ENCODE peak calls at places on chromosome 13, in seven cellular contexts. One of them, this sample, is unnamed.

GRCh38 chr13:32225494-32225931 is 89.7 kb downstream of the ZAR1L start:
- DNase-seq in thoracic aorta: no peak
- DNase-seq in SK-N-SH: no peak
- DNase-seq in heart left ventricle: no peak
- DNase-seq in HL-60: no peak
- DNase-seq in breast epithelium: no peak
- DNase-seq in transverse colon: no peak
- DNase-seq in this sample: no peak

GRCh38 chr13:111947026-111947810 is 119.7 kb upstream of the SOX1 start:
- DNase-seq in breast epithelium: no peak
- DNase-seq in SK-N-SH: no peak
- DNase-seq in HL-60: no peak
- DNase-seq in transverse colon: no peak
- DNase-seq in heart left ventricle: no peak
- DNase-seq in thoracic aorta: no peak
- DNase-seq in this sample: no peak

GRCh38 chr13:23069571-23069970 is 111.2 kb upstream of the SGCG start:
- DNase-seq in HL-60: no peak
- DNase-seq in heart left ventricle: no peak
- DNase-seq in thoracic aorta: no peak
- DNase-seq in transverse colon: no peak
- DNase-seq in SK-N-SH: no peak
- DNase-seq in breast epithelium: no peak
- DNase-seq in this sample: no peak

GRCh38 chr13:50318887-50319286 is 303.6 kb downstream of the KCNRG start:
- DNase-seq in transverse colon: no peak
- DNase-seq in SK-N-SH: no peak
- DNase-seq in breast epithelium: no peak
- DNase-seq in HL-60: no peak
- DNase-seq in heart left ventricle: no peak
- DNase-seq in thoracic aorta: no peak
- DNase-seq in this sample: no peak

GRCh38 chr13:42769650-42770049 is 11.7 kb upstream of the FAM216B start:
- DNase-seq in thoracic aorta: no peak
- DNase-seq in heart left ventricle: no peak
- DNase-seq in breast epithelium: no peak
- DNase-seq in HL-60: no peak
- DNase-seq in SK-N-SH: no peak
- DNase-seq in transverse colon: no peak
- DNase-seq in this sample: peak

GRCh38 chr13:29844441-29844840 is 6.0 kb downstream of the UBL3 start:
- DNase-seq in transverse colon: no peak
- DNase-seq in heart left ventricle: no peak
- DNase-seq in thoracic aorta: no peak
- DNase-seq in HL-60: no peak
- DNase-seq in SK-N-SH: no peak
- DNase-seq in breast epithelium: no peak
- DNase-seq in this sample: no peak

GRCh38 chr13:38340624-38341023 is 9.0 kb upstream of the UFM1 start:
- DNase-seq in HL-60: no peak
- DNase-seq in heart left ventricle: no peak
- DNase-seq in thoracic aorta: no peak
- DNase-seq in breast epithelium: no peak
- DNase-seq in SK-N-SH: no peak
- DNase-seq in transverse colon: no peak
- DNase-seq in this sample: no peak

GRCh38 chr13:43374621-43375020 is 351.2 kb downstream of the DNAJC15 start:
- DNase-seq in heart left ventricle: no peak
- DNase-seq in HL-60: no peak
- DNase-seq in SK-N-SH: no peak
- DNase-seq in transverse colon: no peak
- DNase-seq in breast epithelium: no peak
- DNase-seq in thoracic aorta: no peak
- DNase-seq in this sample: no peak

GRCh38 chr13:76035711-76036110 is 399.6 kb downstream of the LMO7 start:
- DNase-seq in SK-N-SH: no peak
- DNase-seq in breast epithelium: no peak
- DNase-seq in transverse colon: no peak
- DNase-seq in heart left ventricle: no peak
- DNase-seq in HL-60: no peak
- DNase-seq in thoracic aorta: no peak
- DNase-seq in this sample: no peak

GRCh38 chr13:112990783-112991182 is 21.8 kb downstream of the MCF2L start:
- DNase-seq in SK-N-SH: peak
- DNase-seq in breast epithelium: peak
- DNase-seq in thoracic aorta: no peak
- DNase-seq in HL-60: no peak
- DNase-seq in heart left ventricle: no peak
- DNase-seq in transverse colon: peak
- DNase-seq in this sample: peak

GRCh38 chr13:98033277-98034247 is 80.1 kb downstream of the IPO5 start:
- DNase-seq in transverse colon: no peak
- DNase-seq in breast epithelium: no peak
- DNase-seq in heart left ventricle: no peak
- DNase-seq in thoracic aorta: no peak
- DNase-seq in SK-N-SH: peak
- DNase-seq in HL-60: no peak
- DNase-seq in this sample: peak

GRCh38 chr13:36918246-36919060 is 1.6 kb downstream of the SMAD9 start:
- DNase-seq in thoracic aorta: no peak
- DNase-seq in transverse colon: no peak
- DNase-seq in breast epithelium: no peak
- DNase-seq in heart left ventricle: no peak
- DNase-seq in SK-N-SH: peak
- DNase-seq in HL-60: no peak
- DNase-seq in this sample: no peak

GRCh38 chr13:96822900-96823299 is 171.4 kb downstream of the OXGR1 start:
- DNase-seq in thoracic aorta: no peak
- DNase-seq in heart left ventricle: no peak
- DNase-seq in SK-N-SH: peak
- DNase-seq in breast epithelium: no peak
- DNase-seq in HL-60: no peak
- DNase-seq in transverse colon: peak
- DNase-seq in this sample: peak

GRCh38 chr13:87676254-87677042 is 5.3 kb downstream of the SLITRK5 start:
- DNase-seq in HL-60: no peak
- DNase-seq in breast epithelium: no peak
- DNase-seq in SK-N-SH: peak
- DNase-seq in transverse colon: no peak
- DNase-seq in thoracic aorta: no peak
- DNase-seq in heart left ventricle: no peak
- DNase-seq in this sample: no peak

GRCh38 chr13:57996717-57997116 is 365.2 kb downstream of the PCDH17 start:
- DNase-seq in SK-N-SH: no peak
- DNase-seq in transverse colon: no peak
- DNase-seq in thoracic aorta: no peak
- DNase-seq in HL-60: no peak
- DNase-seq in heart left ventricle: no peak
- DNase-seq in breast epithelium: no peak
- DNase-seq in this sample: no peak

GRCh38 chr13:37486171-37486661 is 112.4 kb downstream of the POSTN start:
- DNase-seq in heart left ventricle: no peak
- DNase-seq in breast epithelium: no peak
- DNase-seq in thoracic aorta: no peak
- DNase-seq in SK-N-SH: no peak
- DNase-seq in HL-60: no peak
- DNase-seq in transverse colon: no peak
- DNase-seq in this sample: no peak

GRCh38 chr13:101951114-101951513 is 450.7 kb downstream of the FGF14 start:
- DNase-seq in HL-60: no peak
- DNase-seq in SK-N-SH: no peak
- DNase-seq in heart left ventricle: no peak
- DNase-seq in transverse colon: no peak
- DNase-seq in breast epithelium: no peak
- DNase-seq in thoracic aorta: no peak
- DNase-seq in this sample: no peak

GRCh38 chr13:31761951-31762350 is 22.6 kb downstream of the RXFP2 start:
- DNase-seq in thoracic aorta: no peak
- DNase-seq in heart left ventricle: no peak
- DNase-seq in breast epithelium: no peak
- DNase-seq in SK-N-SH: no peak
- DNase-seq in transverse colon: no peak
- DNase-seq in HL-60: no peak
- DNase-seq in this sample: no peak

GRCh38 chr13:44035400-44035799 is 155.7 kb downstream of the LACC1 start:
- DNase-seq in SK-N-SH: no peak
- DNase-seq in breast epithelium: no peak
- DNase-seq in thoracic aorta: no peak
- DNase-seq in transverse colon: no peak
- DNase-seq in HL-60: no peak
- DNase-seq in heart left ventricle: no peak
- DNase-seq in this sample: no peak

GRCh38 chr13:111177081-111177711 is 62.1 kb downstream of the ARHGEF7 start:
- DNase-seq in HL-60: no peak
- DNase-seq in transverse colon: peak
- DNase-seq in breast epithelium: peak
- DNase-seq in thoracic aorta: no peak
- DNase-seq in SK-N-SH: no peak
- DNase-seq in heart left ventricle: peak
- DNase-seq in this sample: no peak

GRCh38 chr13:28324181-28324789 is 170.6 kb downstream of the FLT1 start:
- DNase-seq in heart left ventricle: peak
- DNase-seq in thoracic aorta: no peak
- DNase-seq in SK-N-SH: peak
- DNase-seq in breast epithelium: no peak
- DNase-seq in HL-60: peak
- DNase-seq in transverse colon: peak
- DNase-seq in this sample: peak

GRCh38 chr13:44236370-44236769 is 137.3 kb upstream of the SERP2 start:
- DNase-seq in transverse colon: no peak
- DNase-seq in HL-60: no peak
- DNase-seq in thoracic aorta: no peak
- DNase-seq in heart left ventricle: no peak
- DNase-seq in breast epithelium: no peak
- DNase-seq in SK-N-SH: no peak
- DNase-seq in this sample: no peak

GRCh38 chr13:94712812-94713555 is 639 bp upstream of the SOX21 start:
- DNase-seq in heart left ventricle: no peak
- DNase-seq in breast epithelium: no peak
- DNase-seq in transverse colon: no peak
- DNase-seq in thoracic aorta: no peak
- DNase-seq in HL-60: no peak
- DNase-seq in SK-N-SH: peak
- DNase-seq in this sample: peak

GRCh38 chr13:108154421-108154858 is 60.9 kb downstream of the LIG4 start:
- DNase-seq in HL-60: no peak
- DNase-seq in thoracic aorta: no peak
- DNase-seq in breast epithelium: no peak
- DNase-seq in SK-N-SH: no peak
- DNase-seq in transverse colon: peak
- DNase-seq in heart left ventricle: no peak
- DNase-seq in this sample: no peak

GRCh38 chr13:112731667-112732616 is 42.1 kb downstream of the ATP11A start:
- DNase-seq in heart left ventricle: no peak
- DNase-seq in SK-N-SH: no peak
- DNase-seq in thoracic aorta: no peak
- DNase-seq in HL-60: no peak
- DNase-seq in breast epithelium: no peak
- DNase-seq in transverse colon: no peak
- DNase-seq in this sample: no peak

GRCh38 chr13:28494537-28494860 is 429 bp downstream of the FLT1 start:
- DNase-seq in breast epithelium: no peak
- DNase-seq in heart left ventricle: no peak
- DNase-seq in transverse colon: no peak
- DNase-seq in HL-60: no peak
- DNase-seq in SK-N-SH: no peak
- DNase-seq in thoracic aorta: no peak
- DNase-seq in this sample: peak

GRCh38 chr13:25143693-25144092 is 28.4 kb downstream of the AMER2 start:
- DNase-seq in breast epithelium: no peak
- DNase-seq in transverse colon: no peak
- DNase-seq in SK-N-SH: no peak
- DNase-seq in thoracic aorta: no peak
- DNase-seq in heart left ventricle: no peak
- DNase-seq in HL-60: no peak
- DNase-seq in this sample: no peak

GRCh38 chr13:25136872-25137623 is 35.0 kb downstream of the AMER2 start:
- DNase-seq in SK-N-SH: no peak
- DNase-seq in breast epithelium: no peak
- DNase-seq in transverse colon: no peak
- DNase-seq in HL-60: no peak
- DNase-seq in heart left ventricle: no peak
- DNase-seq in thoracic aorta: no peak
- DNase-seq in this sample: no peak

GRCh38 chr13:25137624-25137892 is 34.5 kb downstream of the AMER2 start:
- DNase-seq in heart left ventricle: no peak
- DNase-seq in SK-N-SH: no peak
- DNase-seq in thoracic aorta: no peak
- DNase-seq in HL-60: no peak
- DNase-seq in transverse colon: no peak
- DNase-seq in breast epithelium: no peak
- DNase-seq in this sample: no peak

GRCh38 chr13:25135896-25136295 is 36.2 kb downstream of the AMER2 start:
- DNase-seq in HL-60: no peak
- DNase-seq in thoracic aorta: no peak
- DNase-seq in transverse colon: no peak
- DNase-seq in SK-N-SH: no peak
- DNase-seq in heart left ventricle: no peak
- DNase-seq in breast epithelium: no peak
- DNase-seq in this sample: no peak

GRCh38 chr13:25141042-25141441 is 31.0 kb downstream of the AMER2 start:
- DNase-seq in SK-N-SH: no peak
- DNase-seq in breast epithelium: no peak
- DNase-seq in thoracic aorta: no peak
- DNase-seq in transverse colon: no peak
- DNase-seq in HL-60: no peak
- DNase-seq in heart left ventricle: no peak
- DNase-seq in this sample: no peak
- H3K27ac ChIP-seq in SK-N-SH: no peak
- H3K27ac ChIP-seq in breast epithelium: no peak
- H3K27ac ChIP-seq in thoracic aorta: no peak
- H3K27ac ChIP-seq in transverse colon: no peak
- H3K27ac ChIP-seq in HL-60: no peak
- H3K27ac ChIP-seq in heart left ventricle: no peak
- H3K27ac ChIP-seq in this sample: no peak

GRCh38 chr13:99301056-99301838 is 6.0 kb downstream of the GPR183 start:
- DNase-seq in thoracic aorta: no peak
- DNase-seq in heart left ventricle: no peak
- DNase-seq in SK-N-SH: no peak
- DNase-seq in transverse colon: no peak
- DNase-seq in HL-60: no peak
- DNase-seq in breast epithelium: no peak
- DNase-seq in this sample: no peak
- H3K4me3 ChIP-seq in thoracic aorta: no peak
- H3K4me3 ChIP-seq in heart left ventricle: no peak
- H3K4me3 ChIP-seq in SK-N-SH: no peak
- H3K4me3 ChIP-seq in transverse colon: no peak
- H3K4me3 ChIP-seq in HL-60: no peak
- H3K4me3 ChIP-seq in breast epithelium: no peak
- H3K4me3 ChIP-seq in this sample: no peak

GRCh38 chr13:21637296-21637695 is 33.3 kb upstream of the MICU2 start:
- DNase-seq in HL-60: peak
- DNase-seq in transverse colon: peak
- DNase-seq in thoracic aorta: no peak
- DNase-seq in SK-N-SH: no peak
- DNase-seq in heart left ventricle: no peak
- DNase-seq in breast epithelium: no peak
- DNase-seq in this sample: no peak
- H3K27ac ChIP-seq in HL-60: no peak
- H3K27ac ChIP-seq in transverse colon: peak
- H3K27ac ChIP-seq in thoracic aorta: no peak
- H3K27ac ChIP-seq in SK-N-SH: no peak
- H3K27ac ChIP-seq in heart left ventricle: no peak
- H3K27ac ChIP-seq in breast epithelium: no peak
- H3K27ac ChIP-seq in this sample: no peak

GRCh38 chr13:22040810-22041364 is 370.0 kb downstream of the FGF9 start:
- DNase-seq in thoracic aorta: no peak
- DNase-seq in heart left ventricle: no peak
- DNase-seq in HL-60: no peak
- DNase-seq in breast epithelium: no peak
- DNase-seq in SK-N-SH: no peak
- DNase-seq in transverse colon: no peak
- DNase-seq in this sample: no peak
- H3K4me3 ChIP-seq in thoracic aorta: no peak
- H3K4me3 ChIP-seq in heart left ventricle: peak
- H3K4me3 ChIP-seq in HL-60: no peak
- H3K4me3 ChIP-seq in breast epithelium: no peak
- H3K4me3 ChIP-seq in SK-N-SH: no peak
- H3K4me3 ChIP-seq in transverse colon: no peak
- H3K4me3 ChIP-seq in this sample: no peak